ENCODE peak calls at places on chromosomes 5 and 9, in five cellular contexts. One of them, this sample, is unnamed.

GRCh38 chr9:135604437-135605237 is 34.7 kb downstream of the GLT6D1 start:
- DNase-seq in ACHN: no peak
- DNase-seq in mesenchymal stem cell: no peak
- DNase-seq in AG08396: no peak
- DNase-seq in HT1080: no peak
- DNase-seq in this sample: no peak

GRCh38 chr5:54551906-54552305 is 34.3 kb downstream of the SNX18 start:
- DNase-seq in AG08396: no peak
- DNase-seq in HT1080: no peak
- DNase-seq in ACHN: no peak
- DNase-seq in mesenchymal stem cell: no peak
- DNase-seq in this sample: no peak

GRCh38 chr5:91225848-91226686 is 157.1 kb downstream of the ARRDC3 start:
- DNase-seq in HT1080: peak
- DNase-seq in mesenchymal stem cell: no peak
- DNase-seq in AG08396: no peak
- DNase-seq in ACHN: peak
- DNase-seq in this sample: peak

GRCh38 chr9:133819923-133820322 is 81.8 kb upstream of the SARDH start:
- DNase-seq in AG08396: no peak
- DNase-seq in mesenchymal stem cell: no peak
- DNase-seq in ACHN: no peak
- DNase-seq in HT1080: no peak
- DNase-seq in this sample: no peak

GRCh38 chr5:78602400-78602799 is 46.2 kb downstream of the LHFPL2 start:
- DNase-seq in HT1080: no peak
- DNase-seq in AG08396: no peak
- DNase-seq in ACHN: no peak
- DNase-seq in mesenchymal stem cell: no peak
- DNase-seq in this sample: no peak

GRCh38 chr9:34254141-34254913 is 74.7 kb downstream of the KIF24 start:
- DNase-seq in AG08396: peak
- DNase-seq in HT1080: peak
- DNase-seq in ACHN: peak
- DNase-seq in mesenchymal stem cell: peak
- DNase-seq in this sample: no peak

GRCh38 chr9:87179556-87180340 is 232.4 kb upstream of the GAS1 start:
- DNase-seq in AG08396: no peak
- DNase-seq in mesenchymal stem cell: peak
- DNase-seq in HT1080: no peak
- DNase-seq in ACHN: no peak
- DNase-seq in this sample: no peak

GRCh38 chr5:177116631-177117373 is 16.8 kb upstream of the NSD1 start:
- DNase-seq in mesenchymal stem cell: no peak
- DNase-seq in HT1080: no peak
- DNase-seq in ACHN: no peak
- DNase-seq in AG08396: peak
- DNase-seq in this sample: peak

GRCh38 chr9:113737414-113738271 is 138.5 kb upstream of the ZNF618 start:
- DNase-seq in ACHN: peak
- DNase-seq in mesenchymal stem cell: peak
- DNase-seq in AG08396: peak
- DNase-seq in HT1080: peak
- DNase-seq in this sample: peak

GRCh38 chr5:147685991-147686390 is 96.5 kb downstream of the JAKMIP2 start:
- DNase-seq in ACHN: no peak
- DNase-seq in HT1080: no peak
- DNase-seq in mesenchymal stem cell: peak
- DNase-seq in AG08396: no peak
- DNase-seq in this sample: no peak

GRCh38 chr9:127135056-127135745 is 12.8 kb upstream of the ANGPTL2 start:
- DNase-seq in ACHN: no peak
- DNase-seq in HT1080: no peak
- DNase-seq in mesenchymal stem cell: no peak
- DNase-seq in AG08396: no peak
- DNase-seq in this sample: no peak

GRCh38 chr9:131724678-131725077 is 15.2 kb downstream of the RAPGEF1 start:
- DNase-seq in ACHN: no peak
- DNase-seq in mesenchymal stem cell: no peak
- DNase-seq in AG08396: no peak
- DNase-seq in HT1080: no peak
- DNase-seq in this sample: no peak

GRCh38 chr9:12916037-12916436 is 141.2 kb downstream of the LURAP1L start:
- DNase-seq in mesenchymal stem cell: peak
- DNase-seq in ACHN: no peak
- DNase-seq in AG08396: no peak
- DNase-seq in HT1080: peak
- DNase-seq in this sample: no peak

GRCh38 chr5:126007841-126008240 is 415.4 kb upstream of the GRAMD2B start:
- DNase-seq in HT1080: no peak
- DNase-seq in mesenchymal stem cell: peak
- DNase-seq in ACHN: no peak
- DNase-seq in AG08396: peak
- DNase-seq in this sample: no peak

GRCh38 chr9:29213374-29214161 is 1640.3 kb upstream of the C9orf72 start:
- DNase-seq in ACHN: no peak
- DNase-seq in HT1080: no peak
- DNase-seq in mesenchymal stem cell: peak
- DNase-seq in AG08396: no peak
- DNase-seq in this sample: no peak

GRCh38 chr9:38067892-38068615 is 973 bp downstream of the SHB start:
- DNase-seq in AG08396: no peak
- DNase-seq in HT1080: no peak
- DNase-seq in ACHN: no peak
- DNase-seq in mesenchymal stem cell: no peak
- DNase-seq in this sample: peak

GRCh38 chr9:962023-962422 is 14.4 kb upstream of the DMRT3 start:
- DNase-seq in AG08396: no peak
- DNase-seq in ACHN: no peak
- DNase-seq in HT1080: no peak
- DNase-seq in mesenchymal stem cell: no peak
- DNase-seq in this sample: no peak

GRCh38 chr5:81556809-81557208 is 162.9 kb upstream of the ACOT12 start:
- DNase-seq in HT1080: no peak
- DNase-seq in AG08396: no peak
- DNase-seq in mesenchymal stem cell: no peak
- DNase-seq in ACHN: no peak
- DNase-seq in this sample: no peak

GRCh38 chr9:89036862-89037261 is 45.6 kb downstream of the S1PR3 start:
- DNase-seq in ACHN: no peak
- DNase-seq in AG08396: no peak
- DNase-seq in HT1080: no peak
- DNase-seq in mesenchymal stem cell: no peak
- DNase-seq in this sample: no peak

GRCh38 chr5:135174315-135175096 is 140.5 kb upstream of the PITX1 start:
- DNase-seq in HT1080: peak
- DNase-seq in ACHN: no peak
- DNase-seq in mesenchymal stem cell: peak
- DNase-seq in AG08396: no peak
- DNase-seq in this sample: no peak

GRCh38 chr9:101881508-101881907 is 143.1 kb upstream of the GRIN3A start:
- DNase-seq in ACHN: no peak
- DNase-seq in mesenchymal stem cell: no peak
- DNase-seq in HT1080: no peak
- DNase-seq in AG08396: no peak
- DNase-seq in this sample: no peak

GRCh38 chr9:125822160-125822559 is 75.0 kb downstream of the PBX3 start:
- DNase-seq in mesenchymal stem cell: no peak
- DNase-seq in ACHN: no peak
- DNase-seq in HT1080: no peak
- DNase-seq in AG08396: no peak
- DNase-seq in this sample: no peak

GRCh38 chr5:116502616-116503015 is 72.0 kb downstream of the SEMA6A start:
- DNase-seq in mesenchymal stem cell: peak
- DNase-seq in HT1080: peak
- DNase-seq in AG08396: no peak
- DNase-seq in ACHN: peak
- DNase-seq in this sample: no peak

GRCh38 chr5:53424691-53425597 is 55.5 kb upstream of the FST start:
- DNase-seq in mesenchymal stem cell: no peak
- DNase-seq in AG08396: no peak
- DNase-seq in HT1080: peak
- DNase-seq in ACHN: no peak
- DNase-seq in this sample: no peak

GRCh38 chr9:129143461-129143927 is 32.3 kb downstream of the PTPA start:
- DNase-seq in mesenchymal stem cell: peak
- DNase-seq in HT1080: peak
- DNase-seq in ACHN: no peak
- DNase-seq in AG08396: no peak
- DNase-seq in this sample: no peak

GRCh38 chr9:76873821-76874220 is 32.1 kb downstream of the PRUNE2 start:
- DNase-seq in mesenchymal stem cell: no peak
- DNase-seq in AG08396: no peak
- DNase-seq in ACHN: no peak
- DNase-seq in HT1080: no peak
- DNase-seq in this sample: no peak

This sample was measured in stimulated activated naive CD8-positive, alpha-beta T cell treated with anti-CD3 and anti-CD28 coated beads, Interleukin-15, Interleukin-2, amounts not matched to agents 100 U/mL and 50 U/mL, for 24 hours.